ENCODE peak calls at places on chromosomes 13 and 19, in seven cellular contexts. F is CD4-positive, alpha-beta T cell; G is breast epithelium; X is hepatocyte; C is aorta; H is CD4-positive, CD25-positive, alpha-beta regulatory T cell; Z is brain microvascular endothelial cell. O is an unnamed sample.

GRCh38 chr19:41542622-41543021 is 33.3 kb upstream of the CEACAM21 start:
- DNase-seq in F (no peak), G (no peak), X (no peak), C (no peak), H (no peak), Z (no peak), O (no peak)

GRCh38 chr13:97921146-97921776 is 32.2 kb upstream of the IPO5 start:
- DNase-seq in F (no peak), G (no peak), X (peak), C (no peak), H (no peak), Z (no peak), O (no peak)

GRCh38 chr13:109764474-109765292 is 21.7 kb downstream of the IRS2 start:
- DNase-seq in F (no peak), G (no peak), X (no peak), C (no peak), H (peak), Z (no peak), O (no peak)

GRCh38 chr13:66348745-66349720 is 881.1 kb downstream of the PCDH9 start:
- DNase-seq in F (no peak), G (no peak), X (no peak), C (no peak), H (no peak), Z (no peak), O (no peak)

GRCh38 chr13:43865892-43866291 is 13.6 kb downstream of the CCDC122 start:
- DNase-seq in F (no peak), G (no peak), X (no peak), C (no peak), H (no peak), Z (no peak), O (no peak)

GRCh38 chr13:51324714-51325440 is 14.6 kb upstream of the SERPINE3 start:
- DNase-seq in F (no peak), G (no peak), X (no peak), C (no peak), H (no peak), Z (no peak), O (peak)

GRCh38 chr13:45422731-45423130 is 4.6 kb upstream of the SLC25A30 start:
- DNase-seq in F (no peak), G (no peak), X (no peak), C (no peak), H (peak), Z (no peak), O (no peak)

GRCh38 chr13:79141082-79141481 is 265.0 kb downstream of the RBM26 start:
- DNase-seq in F (no peak), G (no peak), X (no peak), C (no peak), H (no peak), Z (no peak), O (no peak)

GRCh38 chr13:49165798-49166752 is 54.1 kb upstream of the MLNR start:
- DNase-seq in F (no peak), G (no peak), X (no peak), C (no peak), H (no peak), Z (no peak), O (no peak)

GRCh38 chr19:49581007-49581508 is at the start of gene PRRG2:
- DNase-seq in F (no peak), G (peak), X (peak), C (no peak), H (no peak), Z (no peak), O (no peak)

GRCh38 chr13:109256866-109257760 is 529.3 kb downstream of the IRS2 start:
- DNase-seq in F (no peak), G (peak), X (peak), C (no peak), H (no peak), Z (peak), O (no peak)

GRCh38 chr19:58001895-58002369 is 688 bp downstream of the ZNF606 start:
- DNase-seq in F (no peak), G (no peak), X (no peak), C (no peak), H (no peak), Z (peak), O (no peak)

GRCh38 chr13:31747271-31747670 is 7.9 kb downstream of the RXFP2 start:
- DNase-seq in F (no peak), G (no peak), X (no peak), C (no peak), H (no peak), Z (no peak), O (no peak)

GRCh38 chr19:49391581-49392399 is 3.7 kb downstream of the KASH5 start:
- DNase-seq in F (peak), G (peak), X (peak), C (peak), H (peak), Z (peak), O (peak)

GRCh38 chr19:39432677-39433025 is 3.1 kb downstream of the RPS16 start:
- DNase-seq in F (no peak), G (no peak), X (no peak), C (no peak), H (no peak), Z (no peak), O (no peak)
- H3K27ac ChIP-seq in F (no peak), G (no peak), X (no peak), C (no peak), H (no peak), Z (peak), O (no peak)

GRCh38 chr19:18330865-18331264 is 8.0 kb upstream of the LSM4 start:
- DNase-seq in F (no peak), G (no peak), X (no peak), C (no peak), H (no peak), Z (no peak), O (no peak)

GRCh38 chr19:18328340-18329034 is 5.6 kb upstream of the LSM4 start:
- DNase-seq in F (peak), G (peak), X (peak), C (peak), H (peak), Z (peak), O (peak)

GRCh38 chr19:18326772-18327171 is 3.9 kb upstream of the LSM4 start:
- DNase-seq in F (no peak), G (no peak), X (no peak), C (no peak), H (no peak), Z (no peak), O (no peak)

GRCh38 chr19:18332917-18333530 is 7.4 kb upstream of the PGPEP1 start:
- DNase-seq in F (no peak), G (no peak), X (no peak), C (no peak), H (no peak), Z (no peak), O (no peak)

GRCh38 chr19:18329035-18329376 is 6.1 kb upstream of the LSM4 start:
- DNase-seq in F (no peak), G (no peak), X (no peak), C (no peak), H (no peak), Z (no peak), O (no peak)
- H3K27ac ChIP-seq in F (no peak), G (peak), X (peak), C (no peak), H (peak), Z (peak), O (peak)

DNA sequence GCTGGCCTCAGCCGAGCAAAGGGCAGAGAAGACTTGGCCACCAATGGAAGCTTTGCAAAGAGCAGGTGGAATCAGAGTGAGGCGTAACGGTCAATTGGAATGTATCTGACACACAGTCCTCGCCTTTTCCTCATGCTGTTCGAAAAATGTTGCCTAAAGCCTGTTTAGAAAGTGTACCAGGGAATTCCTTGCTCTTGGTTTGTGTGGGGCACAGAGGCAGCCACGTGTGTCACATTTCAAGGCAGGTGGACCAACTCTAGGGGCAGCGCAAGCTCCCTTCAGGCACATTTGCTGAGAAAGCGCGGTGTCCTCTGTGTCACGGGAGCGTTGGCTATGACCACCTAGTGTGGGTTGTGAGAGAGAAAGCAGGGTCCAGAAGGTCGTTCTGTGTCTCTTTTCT is 118.7 kb upstream of the SPATA13 start:
- DNase-seq in F (no peak), G (no peak), X (no peak), C (no peak), H (no peak), Z (no peak), O (no peak)
- H3K27ac ChIP-seq in F (no peak), G (no peak), X (no peak), C (no peak), H (no peak), Z (no peak), O (peak)

GRCh38 chr19:37926255-37926654 is 19.2 kb downstream of the SIPA1L3 start:
- DNase-seq in F (no peak), G (no peak), X (no peak), C (no peak), H (no peak), Z (no peak), O (no peak)
- H3K27ac ChIP-seq in F (no peak), G (no peak), X (no peak), C (no peak), H (no peak), Z (no peak), O (no peak)

O was measured in substantia nigra.